ENCODE peak calls at places on chromosomes 3 and 15, in four cellular contexts. Z, I, Q and D are unnamed samples.

GRCh38 chr15:62241135-62241770 is 76.2 kb upstream of the C2CD4B start:
- DNase-seq in Z (peak; percentile 61), I (no peak), Q (no peak), D (no peak)

GRCh38 chr15:39788108-39788507 is 5.5 kb upstream of the FSIP1 start:
- DNase-seq in Z (no peak), I (no peak), Q (no peak), D (no peak)

GRCh38 chr3:184562146-184562861 is 719 bp downstream of the EPHB3 start:
- DNase-seq in Z (peak; percentile 60), I (peak; percentile 64), Q (no peak), D (no peak)

GRCh38 chr15:100705841-100706240 is 103.5 kb downstream of the ASB7 start:
- DNase-seq in Z (no peak), I (no peak), Q (no peak), D (no peak)

GRCh38 chr3:71102111-71103039 is 481.2 kb downstream of the FOXP1 start:
- DNase-seq in Z (no peak), I (no peak), Q (no peak), D (no peak)

GRCh38 chr15:55774113-55774970 is 31.4 kb upstream of the PRTG start:
- DNase-seq in Z (peak; percentile 74), I (no peak), Q (peak; percentile 25), D (peak; percentile 57)

GRCh38 chr3:12188328-12188648 is 29.6 kb upstream of the TIMP4 start:
- DNase-seq in Z (no peak), I (no peak), Q (no peak), D (no peak)

GRCh38 chr15:66852064-66852905 is 150.2 kb downstream of the SMAD6 start:
- DNase-seq in Z (no peak), I (no peak), Q (no peak), D (no peak)

GRCh38 chr3:13111173-13111873 is 38.1 kb upstream of the IQSEC1 start:
- DNase-seq in Z (no peak), I (no peak), Q (no peak), D (no peak)

GRCh38 chr15:40787991-40788390 is 18.2 kb downstream of the C15orf62 start:
- DNase-seq in Z (no peak), I (no peak), Q (no peak), D (no peak)

GRCh38 chr15:91890614-91891013 is 37.1 kb downstream of the SLCO3A1 start:
- DNase-seq in Z (no peak), I (no peak), Q (no peak), D (no peak)

GRCh38 chr15:73984208-73984979 is 7.7 kb downstream of the STOML1 start:
- DNase-seq in Z (no peak), I (no peak), Q (no peak), D (no peak)

GRCh38 chr3:186260726-186261125 is 101.3 kb downstream of the DGKG start:
- DNase-seq in Z (no peak), I (no peak), Q (no peak), D (no peak)

GRCh38 chr3:59908700-59909099 is 858.9 kb upstream of the CFAP20DC start:
- DNase-seq in Z (no peak), I (no peak), Q (no peak), D (no peak)

GRCh38 chr3:148681080-148681479 is 16.6 kb upstream of the AGTR1 start:
- DNase-seq in Z (no peak), I (no peak), Q (no peak), D (no peak)

GRCh38 chr15:98648654-98649537 is 557 bp downstream of the IGF1R start:
- DNase-seq in Z (peak; percentile 69), I (peak; percentile 78), Q (peak; percentile 32), D (no peak)

GRCh38 chr3:120471643-120472042 is 20.9 kb upstream of the FSTL1 start:
- DNase-seq in Z (no peak), I (no peak), Q (no peak), D (no peak)

GRCh38 chr3:69504232-69504631 is 118.3 kb upstream of the FRMD4B start:
- DNase-seq in Z (no peak), I (no peak), Q (no peak), D (no peak)

GRCh38 chr15:47846128-47846868 is 129.0 kb downstream of the SEMA6D start:
- DNase-seq in Z (no peak), I (no peak), Q (no peak), D (no peak)

GRCh38 chr3:110528305-110529121 is 543.1 kb upstream of the NECTIN3 start:
- DNase-seq in Z (no peak), I (no peak), Q (no peak), D (no peak)

GRCh38 chr15:77426871-77427270 is 6.2 kb downstream of the HMG20A start:
- DNase-seq in Z (no peak), I (no peak), Q (no peak), D (no peak)

GRCh38 chr3:142279965-142280590 is 54.7 kb upstream of the GK5 start:
- DNase-seq in Z (peak; percentile 19), I (no peak), Q (no peak), D (no peak)

GRCh38 chr3:132020058-132020457 is 14.8 kb downstream of the CPNE4 start:
- DNase-seq in Z (no peak), I (no peak), Q (no peak), D (no peak)

GRCh38 chr3:130709671-130710070 is 37.0 kb downstream of the PIK3R4 start:
- DNase-seq in Z (no peak), I (no peak), Q (no peak), D (no peak)

DNA sequence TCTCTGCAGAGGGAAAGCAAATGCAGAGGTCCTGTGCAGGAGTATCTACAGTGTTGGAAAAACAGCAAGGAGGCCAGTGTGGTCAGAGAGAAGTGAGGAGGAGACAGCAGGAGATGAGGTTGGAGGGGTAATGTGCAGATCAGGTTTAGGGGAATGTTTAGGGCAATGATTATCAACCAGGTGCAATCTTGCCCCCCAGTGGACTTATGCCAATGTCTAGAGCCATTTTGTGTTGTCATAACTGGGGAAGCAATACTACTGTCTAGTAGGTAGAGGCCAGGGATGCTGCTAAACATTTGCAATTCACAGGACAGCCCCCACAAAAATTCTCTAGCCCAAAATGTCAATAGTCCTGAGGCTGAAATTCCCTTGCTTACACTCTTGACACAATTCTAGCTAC is 13.1 kb downstream of the CCDC191 start:
- DNase-seq in Z (no peak), I (no peak), Q (no peak), D (no peak)
- TF ChIP-seq CTCF in Z (no peak), I (no peak), Q (no peak), D (no peak)

GRCh38 chr3:94028093-94028837 is at the start of gene STX19:
- DNase-seq in Z (no peak), I (no peak), Q (no peak), D (no peak)

GRCh38 chr3:94019659-94020058 is 8.7 kb downstream of the STX19 start:
- DNase-seq in Z (no peak), I (no peak), Q (no peak), D (no peak)

GRCh38 chr3:94026623-94027022 is 1.8 kb downstream of the STX19 start:
- DNase-seq in Z (no peak), I (no peak), Q (no peak), D (no peak)

GRCh38 chr3:94020293-94020692 is 8.1 kb downstream of the STX19 start:
- DNase-seq in Z (no peak), I (no peak), Q (no peak), D (no peak)

GRCh38 chr3:94024385-94024784 is 4.0 kb downstream of the STX19 start:
- DNase-seq in Z (no peak), I (no peak), Q (no peak), D (no peak)
- TF ChIP-seq CTCF in Z (no peak), I (no peak), Q (no peak), D (no peak)

GRCh38 chr3:46131884-46132478 is 76.1 kb downstream of the CCR1 start:
- DNase-seq in Z (no peak), I (no peak), Q (no peak), D (no peak)

GRCh38 chr3:46133285-46133684 is 74.8 kb downstream of the CCR1 start:
- DNase-seq in Z (no peak), I (no peak), Q (no peak), D (no peak)

GRCh38 chr3:46129588-46130272 is 78.4 kb downstream of the CCR1 start:
- DNase-seq in Z (no peak), I (no peak), Q (no peak), D (no peak)

GRCh38 chr3:46132565-46132964 is 75.5 kb downstream of the CCR1 start:
- DNase-seq in Z (no peak), I (no peak), Q (no peak), D (no peak)

DNA sequence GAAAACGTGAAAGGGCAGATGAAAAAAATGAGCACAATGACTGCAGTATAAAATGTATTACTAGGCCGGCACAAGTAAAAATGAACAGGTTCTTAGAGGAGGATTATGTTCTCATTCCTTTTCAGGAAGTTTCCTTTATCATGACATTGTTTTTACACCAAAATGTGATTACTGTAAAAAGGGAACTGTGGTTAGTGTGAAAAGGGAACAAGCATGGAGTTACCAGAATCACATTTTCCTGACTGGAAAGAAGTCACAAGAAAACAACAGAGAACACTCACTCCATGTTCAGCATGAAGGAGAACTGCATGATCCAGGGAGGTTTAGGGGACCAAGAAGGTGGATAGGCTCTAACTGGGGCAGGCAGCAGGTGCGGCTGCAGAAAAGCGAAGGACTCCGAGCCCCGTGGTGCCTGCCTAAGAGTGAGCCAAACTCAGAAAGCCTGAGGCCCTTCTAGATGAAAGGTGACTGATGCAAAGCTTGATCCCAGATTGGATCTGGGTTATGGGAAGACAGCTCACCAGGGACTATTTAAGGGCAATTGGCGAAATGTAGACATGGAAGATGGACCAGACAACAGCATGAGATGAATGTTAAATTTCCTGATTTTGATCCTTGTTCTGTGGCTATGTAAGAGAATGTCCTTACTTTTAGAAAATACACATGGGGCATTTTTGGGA is 77.3 kb downstream of the CCR1 start:
- DNase-seq in Z (no peak), I (no peak), Q (no peak), D (no peak)
- TF ChIP-seq CTCF in Z (no peak), I (no peak), Q (no peak), D (no peak)

DNA sequence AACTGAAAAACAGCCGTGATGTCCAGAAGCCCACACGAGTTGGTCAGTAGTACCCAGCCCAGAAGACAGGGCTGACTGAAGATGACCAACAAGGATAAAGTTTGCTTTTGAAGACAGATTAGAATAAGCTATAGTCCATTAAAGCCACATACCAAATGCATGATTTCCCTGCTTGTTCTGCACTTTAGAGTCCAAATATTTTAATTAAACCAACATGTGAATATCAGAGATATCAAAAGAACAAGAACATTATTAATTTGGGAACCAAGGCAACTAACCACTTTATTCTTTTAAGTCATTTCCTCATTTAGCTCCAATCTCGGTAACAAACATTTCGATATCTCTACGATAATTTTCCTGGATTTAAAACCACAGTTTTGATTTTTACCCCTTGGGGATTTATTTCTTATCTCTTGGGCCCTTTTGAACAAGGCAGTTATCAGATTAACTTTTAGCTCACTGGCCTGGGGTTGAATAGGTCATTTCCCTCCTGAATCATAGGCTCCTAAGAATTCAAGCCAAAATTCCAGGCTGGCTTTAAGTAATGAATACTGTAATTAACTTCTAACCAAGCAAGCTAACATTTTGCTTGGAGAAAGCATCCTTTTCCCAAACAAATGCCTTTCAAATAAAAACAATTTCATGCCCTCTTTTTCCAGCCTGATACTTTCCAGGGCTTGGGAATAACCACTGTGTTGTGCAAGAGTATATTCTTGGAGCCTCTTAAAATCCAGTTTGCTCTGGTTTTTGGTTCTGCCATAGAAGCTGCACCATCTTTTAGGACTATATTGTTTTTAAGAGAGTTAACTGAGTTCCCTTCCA is 102.9 kb upstream of the NR2E3 start:
- DNase-seq in Z (no peak), I (no peak), Q (no peak), D (no peak)
- TF ChIP-seq CTCF in Z (no peak), I (no peak), Q (no peak), D (no peak)

GRCh38 chr3:100260685-100261480 is at the start of gene TBC1D23:
- DNase-seq in Z (peak; percentile 98), I (peak; percentile 99), Q (peak; percentile 95), D (peak; percentile 90)
- TF ChIP-seq CTCF in Z (no peak), I (no peak), Q (no peak), D (no peak)